ENCODE peak calls at places on chromosomes 12 and 14, in five cellular contexts. W, Q, H, P and R are unnamed samples.

GRCh38 chr14:75702606-75703261 is 41.7 kb downstream of the TTLL5 start:
- DNase-seq in W (no peak), Q (peak), H (no peak), P (no peak), R (no peak)

GRCh38 chr14:20413785-20414117 is 450 bp upstream of the TEP1 start:
- DNase-seq in W (no peak), Q (no peak), H (no peak), P (no peak), R (no peak)

GRCh38 chr12:4914720-4915119 is 5.0 kb downstream of the KCNA1 start:
- DNase-seq in W (no peak), Q (no peak), H (no peak), P (no peak), R (no peak)

GRCh38 chr14:105537580-105538474 is 11.4 kb downstream of the TMEM121 start:
- DNase-seq in W (peak), Q (no peak), H (no peak), P (peak), R (peak)

GRCh38 chr14:105855893-105856675 is 329.7 kb downstream of the TMEM121 start:
- DNase-seq in W (peak), Q (no peak), H (no peak), P (no peak), R (no peak)

GRCh38 chr12:91999823-92000222 is 145.8 kb downstream of the BTG1 start:
- DNase-seq in W (no peak), Q (no peak), H (no peak), P (no peak), R (no peak)

GRCh38 chr12:50325890-50326391 is 42.6 kb upstream of the LIMA1 start:
- DNase-seq in W (no peak), Q (no peak), H (no peak), P (no peak), R (no peak)

GRCh38 chr12:24226745-24227350 is 277.4 kb upstream of the SOX5 start:
- DNase-seq in W (no peak), Q (no peak), H (peak), P (no peak), R (peak)

GRCh38 chr12:114967187-114967586 is 283.2 kb upstream of the TBX3 start:
- DNase-seq in W (no peak), Q (no peak), H (no peak), P (no peak), R (no peak)

GRCh38 chr14:65075628-65076325 is 26.5 kb downstream of the MAX start:
- DNase-seq in W (no peak), Q (no peak), H (no peak), P (no peak), R (no peak)

GRCh38 chr14:70954068-70954467 is 46.8 kb downstream of the PCNX1 start:
- DNase-seq in W (no peak), Q (no peak), H (no peak), P (no peak), R (no peak)

GRCh38 chr12:116466536-116466935 is 92.6 kb upstream of the MAP1LC3B2 start:
- DNase-seq in W (no peak), Q (no peak), H (peak), P (no peak), R (no peak)

GRCh38 chr12:124369055-124369900 is 74.4 kb downstream of the RFLNA start:
- DNase-seq in W (no peak), Q (no peak), H (peak), P (no peak), R (peak)

GRCh38 chr12:108441549-108441948 is 73.5 kb upstream of the FICD start:
- DNase-seq in W (peak), Q (no peak), H (no peak), P (no peak), R (no peak)

GRCh38 chr12:4082809-4083447 is 190.6 kb upstream of the CCND2 start:
- DNase-seq in W (no peak), Q (no peak), H (no peak), P (no peak), R (no peak)

GRCh38 chr14:102930138-102930752 is 7.8 kb downstream of the AMN start:
- DNase-seq in W (peak), Q (no peak), H (no peak), P (peak), R (peak)

GRCh38 chr14:54916061-54916460 is 13.4 kb upstream of the GCH1 start:
- DNase-seq in W (no peak), Q (no peak), H (no peak), P (no peak), R (peak)

GRCh38 chr14:75205586-75205985 is 29.2 kb upstream of the TMED10 start:
- DNase-seq in W (no peak), Q (no peak), H (peak), P (no peak), R (no peak)

GRCh38 chr12:121325922-121326396 is 26.3 kb downstream of the ANAPC5 start:
- DNase-seq in W (no peak), Q (no peak), H (no peak), P (no peak), R (no peak)

GRCh38 chr12:75666980-75667359 is 155.6 kb upstream of the KRR1 start:
- DNase-seq in W (no peak), Q (no peak), H (peak), P (no peak), R (no peak)

GRCh38 chr12:63844391-63845341 is at the start of gene SRGAP1:
- DNase-seq in W (peak), Q (peak), H (peak), P (no peak), R (peak)

GRCh38 chr14:101090976-101091375 is 187.5 kb upstream of the RTL1 start:
- DNase-seq in W (no peak), Q (no peak), H (no peak), P (no peak), R (no peak)

GRCh38 chr14:25350071-25350470 is 300.1 kb upstream of the STXBP6 start:
- DNase-seq in W (no peak), Q (no peak), H (no peak), P (no peak), R (no peak)

GRCh38 chr14:25349269-25349668 is 299.3 kb upstream of the STXBP6 start:
- DNase-seq in W (no peak), Q (no peak), H (no peak), P (no peak), R (no peak)

GRCh38 chr14:25351269-25351668 is 301.3 kb upstream of the STXBP6 start:
- DNase-seq in W (no peak), Q (no peak), H (no peak), P (no peak), R (no peak)

GRCh38 chr14:25350802-25351201 is 300.9 kb upstream of the STXBP6 start:
- DNase-seq in W (no peak), Q (no peak), H (no peak), P (no peak), R (no peak)
- H2BK12ac ChIP-seq in W (no peak), Q (no peak), H (no peak), P (no peak), R (no peak)

GRCh38 chr14:77098470-77099353 is 654 bp downstream of the CIPC start:
- DNase-seq in W (peak), Q (no peak), H (no peak), P (no peak), R (peak)

GRCh38 chr14:77097006-77097688 is 911 bp upstream of the CIPC start:
- DNase-seq in W (no peak), Q (no peak), H (no peak), P (no peak), R (no peak)

GRCh38 chr14:77100961-77101360 is 2.9 kb downstream of the CIPC start:
- DNase-seq in W (no peak), Q (no peak), H (no peak), P (no peak), R (no peak)

GRCh38 chr14:77097689-77098469 is at the start of gene CIPC:
- DNase-seq in W (peak), Q (peak), H (peak), P (peak), R (peak)

GRCh38 chr14:77099425-77100167 is 1.5 kb downstream of the CIPC start:
- DNase-seq in W (no peak), Q (no peak), H (peak), P (no peak), R (peak)
- H2BK120ac ChIP-seq in W (no peak), Q (no peak), H (no peak), P (no peak), R (no peak)

GRCh38 chr12:52804029-52804428 is 8.1 kb upstream of the KRT3 start:
- DNase-seq in W (no peak), Q (no peak), H (no peak), P (no peak), R (no peak)

GRCh38 chr12:52805000-52805399 is 8.9 kb downstream of the KRT4 start:
- DNase-seq in W (peak), Q (no peak), H (no peak), P (no peak), R (no peak)

GRCh38 chr12:52806821-52807543 is 6.9 kb downstream of the KRT4 start:
- DNase-seq in W (no peak), Q (no peak), H (no peak), P (no peak), R (no peak)

GRCh38 chr12:52806169-52806811 is 7.6 kb downstream of the KRT4 start:
- DNase-seq in W (no peak), Q (no peak), H (no peak), P (no peak), R (no peak)

GRCh38 chr12:52805739-52806138 is 8.2 kb downstream of the KRT4 start:
- DNase-seq in W (no peak), Q (no peak), H (no peak), P (no peak), R (no peak)
- H2BK12ac ChIP-seq in W (no peak), Q (no peak), H (no peak), P (no peak), R (no peak)

GRCh38 chr12:69057742-69058141 is 124.8 kb upstream of the CPM start:
- DNase-seq in W (no peak), Q (no peak), H (no peak), P (no peak), R (no peak)

GRCh38 chr12:69055706-69056105 is 122.7 kb upstream of the CPM start:
- DNase-seq in W (no peak), Q (no peak), H (no peak), P (no peak), R (no peak)

GRCh38 chr12:69056743-69057515 is 124.0 kb upstream of the CPM start:
- DNase-seq in W (no peak), Q (no peak), H (peak), P (no peak), R (no peak)

GRCh38 chr12:69054343-69055056 is 121.5 kb upstream of the CPM start:
- DNase-seq in W (no peak), Q (no peak), H (no peak), P (no peak), R (no peak)

DNA sequence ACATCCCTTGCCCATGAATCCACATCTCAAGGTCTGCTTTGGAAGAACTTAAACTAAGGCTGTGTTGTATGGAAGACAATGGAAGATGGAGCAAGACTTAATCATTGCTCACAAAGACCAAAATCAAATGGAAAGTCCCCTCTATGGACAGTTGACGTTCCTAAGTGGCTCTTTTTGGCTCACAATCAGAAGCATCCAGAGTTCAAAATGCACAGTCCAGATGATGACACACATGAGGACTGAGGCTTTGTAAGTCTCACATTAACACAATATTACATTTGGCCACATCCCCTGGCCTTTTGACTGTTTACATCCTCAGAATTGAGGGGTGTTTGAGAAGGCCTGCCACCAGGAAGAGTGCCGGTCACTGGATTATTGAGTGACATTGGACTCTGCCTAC is 122.3 kb upstream of the CPM start:
- DNase-seq in W (no peak), Q (no peak), H (no peak), P (no peak), R (no peak)
- H2BK120ac ChIP-seq in W (no peak), Q (no peak), H (no peak), P (no peak), R (peak)

GRCh38 chr14:88572117-88572516 is 9.3 kb downstream of the ZC3H14 start:
- DNase-seq in W (no peak), Q (no peak), H (no peak), P (no peak), R (no peak)

GRCh38 chr14:88565427-88565826 is 2.6 kb downstream of the ZC3H14 start:
- DNase-seq in W (no peak), Q (no peak), H (no peak), P (no peak), R (no peak)

GRCh38 chr14:88563845-88564244 is 1.0 kb downstream of the ZC3H14 start:
- DNase-seq in W (no peak), Q (no peak), H (no peak), P (no peak), R (no peak)

GRCh38 chr14:88562831-88563686 is at the start of gene ZC3H14:
- DNase-seq in W (peak), Q (peak), H (peak), P (peak), R (peak)

DNA sequence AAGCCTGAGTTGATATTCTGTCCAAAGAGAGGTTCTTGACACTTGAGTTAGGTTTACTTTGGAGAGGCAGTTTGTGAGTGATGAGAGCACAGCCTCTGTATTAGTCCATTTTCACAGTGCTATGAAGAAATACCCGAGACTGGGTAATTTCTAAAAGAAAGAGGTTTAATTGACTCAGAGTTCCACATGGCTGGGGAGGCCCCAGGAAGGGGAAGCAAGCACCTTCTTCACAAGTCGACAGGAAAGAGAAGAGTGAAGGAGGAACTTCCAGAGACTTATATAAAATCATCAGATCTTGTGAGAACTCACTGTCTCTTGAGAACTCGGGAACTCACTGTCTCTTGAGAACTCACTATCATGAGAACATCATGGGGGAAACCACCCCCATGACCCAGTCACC is 5.4 kb downstream of the ZC3H14 start:
- DNase-seq in W (no peak), Q (no peak), H (no peak), P (no peak), R (no peak)
- H2BK12ac ChIP-seq in W (no peak), Q (no peak), H (no peak), P (no peak), R (no peak)

DNA sequence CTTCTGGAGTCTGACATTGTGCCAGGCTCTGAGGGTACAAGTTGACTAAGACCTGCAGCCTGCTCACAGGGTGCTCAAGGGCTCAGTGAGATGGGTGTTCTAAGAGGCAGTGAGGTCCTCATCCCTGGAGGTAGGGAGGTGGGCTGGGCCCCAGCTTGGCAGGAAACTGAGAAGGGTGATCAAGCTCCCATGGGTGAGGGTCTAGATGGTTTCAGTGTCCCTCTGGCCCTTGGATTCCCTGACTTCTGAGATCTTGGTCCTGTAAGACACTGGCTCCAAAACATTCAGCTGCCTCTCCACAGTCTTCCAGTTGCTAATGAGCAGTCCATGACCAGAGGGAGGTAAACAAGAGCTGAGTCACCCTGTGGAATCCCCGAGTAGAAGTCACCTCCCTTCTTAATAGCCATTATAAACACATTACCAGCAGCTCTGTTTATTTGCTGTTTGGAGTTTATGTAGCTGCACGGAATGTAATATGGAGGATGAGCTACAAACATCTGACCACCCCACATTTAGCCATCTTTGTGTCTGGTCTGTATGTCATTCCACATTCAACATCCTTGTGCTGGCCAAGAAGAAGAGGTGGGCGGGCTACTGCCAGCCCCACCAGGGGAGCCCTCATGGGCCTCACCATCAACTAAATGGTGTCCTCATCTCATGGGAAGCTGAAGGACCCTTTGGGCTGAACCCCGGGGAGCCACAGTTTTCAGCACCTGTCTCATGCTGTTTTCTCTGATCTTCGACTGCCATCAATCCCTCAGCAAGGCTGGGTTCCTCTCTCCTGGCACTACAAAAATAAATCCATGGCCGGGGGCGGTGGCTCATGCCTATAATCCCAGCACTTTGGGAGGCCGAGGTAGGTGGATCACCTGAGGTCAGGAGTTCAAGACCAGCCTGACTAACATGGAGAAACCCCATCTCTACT is 37.2 kb upstream of the BDKRB2 start:
- DNase-seq in W (peak), Q (no peak), H (peak), P (no peak), R (peak)
- H2BK120ac ChIP-seq in W (no peak), Q (no peak), H (peak), P (no peak), R (peak)